ENCODE peak calls at places on chromosomes 12 and 14, in six cellular contexts. P is HCT116, M is K562, Q is GM12878, C is HepG2, Y is H1. G is an unnamed sample.

GRCh38 chr12:78385541-78385940 is 479.0 kb upstream of the SYT1 start:
- DNase-seq in P (no peak), M (no peak), Q (no peak), C (no peak), Y (no peak), G (no peak)

GRCh38 chr14:54650331-54651017 is 83.5 kb downstream of the SAMD4A start:
- DNase-seq in P (no peak), M (no peak), Q (no peak), C (peak; percentile 78), Y (no peak), G (no peak)

GRCh38 chr14:69587389-69587788 is 12.7 kb upstream of the CCDC177 start:
- DNase-seq in P (no peak), M (no peak), Q (no peak), C (no peak), Y (no peak), G (no peak)

GRCh38 chr12:91781114-91781513 is 364.5 kb downstream of the BTG1 start:
- DNase-seq in P (no peak), M (no peak), Q (no peak), C (no peak), Y (no peak), G (no peak)

GRCh38 chr14:36068777-36069534 is 107.6 kb downstream of the PTCSC3 start:
- DNase-seq in P (no peak), M (no peak), Q (no peak), C (no peak), Y (no peak), G (no peak)

GRCh38 chr14:72850360-72850759 is 43.5 kb downstream of the DPF3 start:
- DNase-seq in P (no peak), M (no peak), Q (no peak), C (peak; percentile 12), Y (no peak), G (no peak)

GRCh38 chr12:76158518-76159321 is 74.2 kb upstream of the NAP1L1 start:
- DNase-seq in P (peak; percentile 34), M (peak; percentile 76), Q (peak; percentile 91), C (peak; percentile 53), Y (peak; percentile 21), G (peak; percentile 63)

GRCh38 chr12:109115758-109116610 is at the start of gene ACACB:
- DNase-seq in P (no peak), M (no peak), Q (no peak), C (peak; percentile 94), Y (no peak), G (no peak)

GRCh38 chr12:15563683-15564082 is 225.5 kb downstream of the EPS8 start:
- DNase-seq in P (no peak), M (no peak), Q (no peak), C (no peak), Y (no peak), G (no peak)

GRCh38 chr12:53777936-53778644 is 26.3 kb upstream of the CISTR start:
- DNase-seq in P (no peak), M (no peak), Q (no peak), C (no peak), Y (no peak), G (no peak)

GRCh38 chr14:28375295-28375694 is 391.3 kb upstream of the FOXG1 start:
- DNase-seq in P (no peak), M (no peak), Q (no peak), C (no peak), Y (peak; percentile 25), G (peak; percentile 51)

GRCh38 chr12:89636054-89636775 is 72.4 kb downstream of the ATP2B1 start:
- DNase-seq in P (no peak), M (no peak), Q (no peak), C (no peak), Y (no peak), G (no peak)

GRCh38 chr14:92568621-92569479 is 55.3 kb downstream of the RIN3 start:
- DNase-seq in P (no peak), M (no peak), Q (peak; percentile 76), C (no peak), Y (no peak), G (no peak)

GRCh38 chr14:88879016-88879415 is 54.6 kb downstream of the TTC8 start:
- DNase-seq in P (no peak), M (no peak), Q (no peak), C (no peak), Y (no peak), G (no peak)

GRCh38 chr14:61253064-61253753 is 27.9 kb downstream of the TMEM30B start:
- DNase-seq in P (no peak), M (no peak), Q (no peak), C (no peak), Y (no peak), G (no peak)

GRCh38 chr12:87086118-87086891 is 830.1 kb upstream of the MGAT4C start:
- DNase-seq in P (no peak), M (no peak), Q (no peak), C (no peak), Y (no peak), G (no peak)

GRCh38 chr14:24072436-24072835 is 1.1 kb downstream of the CPNE6 start:
- DNase-seq in P (no peak), M (no peak), Q (no peak), C (no peak), Y (no peak), G (no peak)

GRCh38 chr14:81432171-81432570 is 32.0 kb upstream of the STON2 start:
- DNase-seq in P (no peak), M (peak; percentile 37), Q (no peak), C (no peak), Y (no peak), G (no peak)

GRCh38 chr12:54005531-54005852 is 3.3 kb upstream of the HOXC8 start:
- DNase-seq in P (no peak), M (no peak), Q (no peak), C (no peak), Y (no peak), G (no peak)

GRCh38 chr12:10191865-10192264 is 13.0 kb downstream of the TMEM52B start:
- DNase-seq in P (no peak), M (no peak), Q (no peak), C (no peak), Y (no peak), G (no peak)

GRCh38 chr12:46487567-46488131 is 115.1 kb upstream of the SLC38A2 start:
- DNase-seq in P (no peak), M (no peak), Q (no peak), C (no peak), Y (no peak), G (no peak)

GRCh38 chr14:105058521-105059034 is 6.7 kb downstream of the GPR132 start:
- DNase-seq in P (no peak), M (no peak), Q (no peak), C (no peak), Y (no peak), G (no peak)
- TF ChIP-seq SP1 in P (no peak), M (no peak), Q (no peak), C (no peak), Y (no peak), G (no peak)

DNA sequence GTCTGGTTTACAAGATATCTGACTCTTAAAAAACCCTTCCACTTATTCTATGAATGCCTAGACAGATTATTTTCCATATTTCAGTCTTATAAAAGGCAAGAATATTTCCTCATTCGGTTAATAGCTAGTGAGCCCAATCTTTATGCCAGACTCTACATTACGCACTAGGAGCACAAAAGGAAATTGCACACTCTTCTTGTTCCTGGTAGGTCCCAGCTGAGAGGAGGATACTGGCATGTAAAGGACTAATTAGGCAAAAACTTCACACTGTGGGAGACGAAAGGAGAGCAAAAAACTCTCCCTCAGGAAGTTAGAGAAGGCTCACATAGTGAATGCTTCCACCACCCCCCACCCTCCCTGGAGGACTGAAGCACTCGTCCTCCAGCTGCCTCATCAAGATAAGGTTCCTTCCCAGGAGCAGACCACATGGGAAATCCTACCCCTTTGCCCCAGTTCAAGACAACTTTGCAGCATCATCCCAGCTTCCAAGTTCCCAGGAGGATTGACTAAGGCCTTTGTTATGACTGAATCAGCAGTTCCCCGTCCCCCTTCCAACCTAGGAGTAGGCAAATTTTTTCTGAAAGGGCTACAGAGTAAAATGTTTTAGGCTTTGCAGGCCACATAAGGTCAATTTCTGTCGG is 14.5 kb downstream of the CAPZA3 start:
- DNase-seq in P (no peak), M (peak; percentile 57), Q (no peak), C (no peak), Y (peak; percentile 7), G (peak; percentile 30)
- TF ChIP-seq ATF3 in P (no peak), M (no peak), Q (no peak), C (no peak), Y (no peak), G (no peak)

GRCh38 chr12:12010277-12011031 is 60.3 kb upstream of the BCL2L14 start:
- DNase-seq in P (no peak), M (no peak), Q (peak; percentile 94), C (no peak), Y (no peak), G (no peak)
- TF ChIP-seq SP1 in P (no peak), M (no peak), Q (peak; percentile 76), C (no peak), Y (no peak), G (no peak)

DNA sequence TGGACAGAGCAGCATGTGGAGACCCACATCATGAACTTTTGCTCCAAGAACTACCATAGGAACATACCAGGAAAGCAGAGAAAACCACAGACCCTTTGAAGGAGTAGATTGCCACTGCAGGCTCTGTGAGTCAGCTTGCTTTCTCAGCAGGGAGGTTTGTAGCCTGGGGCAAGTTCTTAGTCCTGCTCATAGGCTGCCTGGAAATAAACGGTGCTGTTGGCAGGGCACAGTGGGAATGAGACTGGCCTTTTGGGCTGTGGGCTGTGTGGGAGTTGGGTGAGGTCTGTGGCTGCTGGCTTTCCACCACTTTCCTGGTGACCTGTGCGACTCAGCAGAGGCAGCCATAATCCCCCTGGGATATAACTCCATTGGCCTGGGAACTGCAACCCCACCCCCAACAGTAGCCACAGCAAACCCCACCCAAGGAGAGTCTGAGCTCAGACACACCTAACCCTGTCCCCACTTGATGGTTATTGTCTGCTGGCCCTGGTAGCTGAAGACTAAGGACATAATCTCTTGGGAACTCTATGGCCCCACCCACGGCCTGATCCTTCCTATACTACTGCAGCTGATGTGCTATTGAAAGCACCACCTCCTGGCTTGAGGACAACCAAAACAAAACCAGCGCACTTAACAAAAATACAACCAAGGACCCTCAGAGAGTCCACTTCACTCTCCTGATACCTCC is 192.1 kb upstream of the GARIN6 start:
- DNase-seq in P (peak; percentile 35), M (no peak), Q (no peak), C (no peak), Y (peak; percentile 23), G (peak; percentile 22)
- TF ChIP-seq ATF3 in P (no peak), M (no peak), Q (no peak), C (no peak), Y (no peak), G (no peak)

DNA sequence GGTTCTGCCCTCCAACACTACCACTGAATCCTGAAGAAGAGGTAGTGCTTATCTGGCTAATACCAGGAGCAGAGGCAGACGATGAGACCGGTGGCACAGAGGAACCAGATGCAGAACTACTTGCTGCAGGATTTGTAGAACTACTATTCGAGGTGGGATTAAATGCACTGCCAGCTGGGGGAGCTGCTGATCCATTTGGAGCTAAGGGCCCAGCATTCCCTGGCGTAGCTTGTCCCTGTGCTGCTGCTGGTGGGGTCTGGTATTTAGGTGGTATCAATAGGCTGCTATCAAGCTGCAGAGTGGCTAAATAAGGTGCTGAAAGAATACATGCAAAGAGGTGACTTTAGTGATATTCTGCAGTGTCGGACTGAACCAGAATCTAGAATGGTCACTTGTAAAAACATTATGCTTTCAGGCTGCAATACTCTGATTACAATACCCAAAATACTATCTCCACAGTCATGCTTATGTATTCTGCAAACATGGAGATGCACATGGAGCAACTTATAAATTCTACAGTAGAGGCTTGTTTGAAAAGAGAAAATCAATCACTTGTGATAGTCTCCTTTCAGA is 294.2 kb downstream of the MED13L start:
- DNase-seq in P (no peak), M (peak; percentile 14), Q (no peak), C (peak; percentile 4), Y (peak; percentile 25), G (peak; percentile 73)
- TF ChIP-seq SP1 in P (no peak), M (no peak), Q (no peak), C (no peak), Y (no peak), G (no peak)

GRCh38 chr14:31127690-31128089 is 79.9 kb downstream of the HECTD1 start:
- DNase-seq in P (no peak), M (no peak), Q (no peak), C (peak; percentile 55), Y (no peak), G (no peak)
- TF ChIP-seq ATF3 in P (no peak), M (no peak), Q (no peak), C (no peak), Y (no peak), G (no peak)